ENCODE peak calls at places on chromosomes 16 and 17, in eight cellular contexts. L is stomach, U is esophagus muscularis mucosa, A is GM12878, R is K562, N is HCT116, K is GM23338, V is breast epithelium. I is an unnamed sample.

GRCh38 chr16:84511180-84511800 is 6.8 kb upstream of the MEAK7 start:
- DNase-seq in N (peak), A (peak), K (peak), L (peak), U (peak), R (peak), V (peak), I (no peak)

GRCh38 chr17:60355663-60356594 is 36.0 kb downstream of the USP32 start:
- DNase-seq in R (peak), N (no peak), A (no peak), L (no peak), K (no peak), V (no peak), U (no peak), I (no peak)

GRCh38 chr17:75691371-75692290 is 24.5 kb downstream of the SAP30BP start:
- DNase-seq in U (no peak), V (peak), K (no peak), A (no peak), R (no peak), L (no peak), N (no peak), I (no peak)

GRCh38 chr17:73765824-73766563 is 121.7 kb upstream of the SDK2 start:
- DNase-seq in R (no peak), L (no peak), U (no peak), N (no peak), A (no peak), V (no peak), K (no peak), I (no peak)

GRCh38 chr17:7572588-7573323 is 6.7 kb upstream of the CD68 start:
- DNase-seq in R (peak), N (peak), K (peak), L (peak), V (peak), A (peak), U (peak), I (peak)

GRCh38 chr17:41347872-41348760 is 2.5 kb downstream of the KRT33A start:
- DNase-seq in K (no peak), U (no peak), L (no peak), R (no peak), V (no peak), A (no peak), N (no peak), I (no peak)

GRCh38 chr16:90019543-90020259 is 445 bp upstream of the DBNDD1 start:
- DNase-seq in N (no peak), R (peak), A (no peak), K (peak), V (no peak), U (no peak), L (peak), I (no peak)

GRCh38 chr16:46883353-46883689 is 841 bp upstream of the GPT2 start:
- DNase-seq in A (no peak), K (no peak), V (no peak), L (no peak), R (no peak), N (no peak), U (no peak), I (no peak)

GRCh38 chr17:19728114-19728495 is 11.7 kb upstream of the SLC47A2 start:
- DNase-seq in L (peak), U (peak), R (no peak), V (peak), N (no peak), A (no peak), K (no peak), I (peak)

GRCh38 chr17:47978324-47978723 is 7.4 kb downstream of the CDK5RAP3 start:
- DNase-seq in V (no peak), L (peak), N (no peak), R (peak), U (no peak), A (no peak), K (peak), I (no peak)

GRCh38 chr17:13074026-13074425 is 56.2 kb upstream of the ELAC2 start:
- DNase-seq in K (no peak), N (peak), L (no peak), V (no peak), R (no peak), U (no peak), A (no peak), I (no peak)

GRCh38 chr17:79990051-79990592 is 45.5 kb downstream of the TBC1D16 start:
- DNase-seq in K (no peak), N (no peak), L (no peak), V (no peak), U (no peak), R (no peak), A (no peak), I (no peak)

GRCh38 chr16:85412911-85413520 is 200.1 kb upstream of the GSE1 start:
- DNase-seq in K (no peak), A (no peak), N (no peak), L (no peak), U (no peak), V (no peak), R (no peak), I (no peak)

GRCh38 chr16:85908889-85909584 is 10.1 kb downstream of the IRF8 start:
- DNase-seq in V (no peak), K (no peak), L (no peak), A (no peak), N (no peak), R (no peak), U (no peak), I (no peak)

GRCh38 chr17:39462644-39463375 is 1.5 kb downstream of the CDK12 start:
- DNase-seq in V (no peak), N (no peak), L (no peak), U (no peak), R (peak), K (peak), A (no peak), I (peak)

GRCh38 chr17:71437176-71437575 is 683.6 kb upstream of the SOX9 start:
- DNase-seq in N (no peak), R (no peak), V (no peak), U (no peak), K (no peak), L (no peak), A (no peak), I (no peak)

GRCh38 chr16:62853887-62854286 is 817.6 kb upstream of the CDH8 start:
- DNase-seq in R (no peak), L (no peak), U (no peak), A (no peak), N (no peak), K (no peak), V (peak), I (no peak)

GRCh38 chr17:79933863-79934652 is 94.8 kb upstream of the CBX4 start:
- DNase-seq in N (no peak), A (no peak), K (no peak), V (no peak), L (peak), U (no peak), R (no peak), I (no peak)

GRCh38 chr17:17798573-17799255 is 38.1 kb downstream of the SREBF1 start:
- DNase-seq in U (no peak), A (no peak), N (no peak), R (no peak), V (no peak), K (no peak), L (no peak), I (no peak)

GRCh38 chr16:74296465-74297295 is at the start of gene PSMD7:
- DNase-seq in U (peak), R (peak), L (peak), A (peak), N (peak), V (peak), K (peak), I (no peak)

GRCh38 chr17:59853168-59853918 is 39.4 kb downstream of the TUBD1 start:
- DNase-seq in L (peak), U (no peak), N (no peak), R (peak), A (no peak), V (no peak), K (peak), I (no peak)

GRCh38 chr16:17461951-17462729 is 8.6 kb downstream of the XYLT1 start:
- DNase-seq in L (no peak), R (no peak), A (no peak), V (no peak), K (peak), U (no peak), N (no peak), I (no peak)
- TF ChIP-seq CTCF in L (no peak), R (no peak), A (peak), V (no peak), K (peak), U (no peak), N (no peak), I (no peak)

GRCh38 chr16:1408171-1408837 is 6.2 kb downstream of the UNKL start:
- DNase-seq in U (peak), K (peak), A (peak), R (peak), N (peak), L (peak), V (peak), I (no peak)
- TF ChIP-seq POLR2AphosphoS5 in U (no peak), K (peak), A (no peak), R (no peak), N (no peak), L (peak), V (peak), I (peak)

DNA sequence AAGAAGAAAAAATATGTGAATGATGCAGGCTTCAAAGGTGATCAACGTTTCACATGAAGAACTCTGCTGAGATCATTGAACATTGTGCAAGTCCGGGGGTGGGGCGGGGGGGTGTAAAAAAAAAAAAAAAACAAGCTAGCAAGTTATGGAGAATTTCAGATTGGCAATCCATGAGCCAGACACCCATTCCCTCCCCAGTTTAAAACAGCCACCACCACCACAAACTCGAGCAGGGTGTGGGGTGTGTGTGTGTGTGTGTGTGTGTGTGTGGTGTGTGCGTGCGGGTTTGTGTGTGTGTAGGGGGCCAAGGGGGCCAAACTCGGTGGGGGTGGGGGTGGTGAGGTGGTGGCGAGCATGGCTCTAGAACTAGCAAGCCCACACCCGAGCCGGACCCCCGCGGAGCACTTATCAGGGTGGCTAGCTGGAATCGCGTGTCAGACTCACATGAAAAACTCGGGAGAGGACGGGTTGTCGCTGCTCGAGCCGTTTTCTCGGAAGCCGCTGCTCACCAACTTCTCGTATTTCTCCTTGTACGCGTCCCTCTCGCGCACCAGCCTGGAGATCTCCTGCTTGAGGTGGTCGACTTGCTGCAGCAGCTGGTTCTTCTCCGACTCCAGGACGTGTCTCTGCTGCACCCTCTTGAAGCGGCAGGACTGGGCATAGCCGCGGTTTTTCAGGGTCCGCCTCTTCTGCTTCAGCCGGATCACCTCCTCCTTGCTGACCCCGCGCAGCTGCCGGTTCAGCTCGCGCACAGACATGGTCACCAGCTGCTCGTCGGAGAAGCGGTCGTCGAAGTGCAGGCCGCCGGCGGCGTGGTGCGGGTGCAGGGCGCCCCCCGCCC is 2.0 kb downstream of the MAF start:
- DNase-seq in V (peak), A (no peak), L (peak), U (no peak), N (no peak), R (no peak), K (peak), I (no peak)
- TF ChIP-seq CTCF in V (no peak), A (no peak), L (no peak), U (no peak), N (no peak), R (no peak), K (peak), I (no peak)

DNA sequence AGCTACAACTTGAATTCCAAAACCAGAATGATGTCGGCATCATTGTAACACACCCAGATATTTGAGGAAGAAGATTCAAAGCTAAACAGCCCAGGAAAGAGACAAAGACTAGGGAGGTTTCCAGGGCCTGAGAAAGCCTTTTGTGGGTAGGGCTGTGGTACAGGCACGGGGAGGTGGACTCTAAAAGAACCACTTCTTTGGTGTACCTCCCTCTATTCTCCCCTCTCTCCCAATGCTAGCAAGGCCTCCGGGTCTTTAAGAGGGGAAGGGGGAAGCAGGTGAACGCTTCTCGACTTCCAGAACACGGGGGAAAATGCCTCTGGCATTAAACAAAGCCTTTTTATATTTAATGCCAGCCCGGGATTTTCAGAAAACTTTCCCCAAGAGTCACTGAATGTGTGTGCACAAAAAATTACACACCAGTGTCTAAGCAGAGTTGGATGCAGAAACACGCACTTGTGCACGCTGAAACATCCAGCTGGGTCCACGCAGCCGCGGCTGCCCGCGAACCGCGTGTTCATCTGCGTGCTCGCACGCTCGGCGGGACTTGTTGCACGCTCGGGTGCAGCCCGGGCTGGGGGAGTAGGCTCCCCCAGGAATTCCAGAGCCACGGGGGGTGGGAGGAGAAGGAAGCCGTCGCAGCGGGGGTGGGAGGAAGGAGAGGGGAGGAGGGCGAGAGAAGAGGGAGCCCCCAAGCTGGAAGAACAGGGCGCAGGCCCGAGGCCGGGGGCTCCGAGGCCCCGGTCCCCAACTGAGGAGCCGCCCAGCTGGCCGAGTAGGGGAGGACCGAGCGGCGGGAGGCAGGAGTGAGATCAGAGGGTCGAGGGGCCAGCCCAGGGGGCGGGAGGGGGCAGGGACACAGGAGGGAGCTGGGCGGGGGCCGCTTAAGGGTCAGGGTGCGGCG is 20.2 kb upstream of the ZNF423 start:
- DNase-seq in N (no peak), L (no peak), V (no peak), K (peak), A (no peak), U (no peak), R (no peak), I (no peak)
- TF ChIP-seq POLR2AphosphoS5 in N (no peak), L (no peak), V (no peak), K (no peak), A (no peak), U (no peak), R (no peak), I (no peak)

I was measured in vagina.